ENCODE peak calls at places on chromosomes 3 and 15, in ten cellular contexts. One of them, this sample, is unnamed.

GRCh38 chr3:155231792-155232191 is 61.7 kb downstream of the STRIT1 start:
- DNase-seq in mesothelial cell of epicardium: no peak
- DNase-seq in stimulated activated CD8-positive, alpha-beta memory T cell treated with anti-CD3 and anti-CD28 coated beads, Interleukin-7, amount 100 ng/mL, for 48 hours: no peak
- DNase-seq in activated naive CD4-positive, alpha-beta T cell treated with anti-CD3 and anti-CD28 coated beads for 36 hours: no peak
- DNase-seq in stimulated activated CD4-positive, alpha-beta T cell treated with anti-CD3 and anti-CD28 coated beads, Interleukin-4, amount 100 ng/mL, for 48 hours: no peak
- DNase-seq in activated CD8-positive, alpha-beta memory T cell treated with anti-CD3 and anti-CD28 coated beads for 24 hours: no peak
- DNase-seq in NCI-H1436: no peak
- DNase-seq in MV-4-11: no peak
- DNase-seq in NAMALWA: peak; percentile 50
- DNase-seq in GM03348: no peak
- DNase-seq in this sample: no peak

GRCh38 chr3:150169279-150169970 is 198.7 kb upstream of the PFN2 start:
- DNase-seq in mesothelial cell of epicardium: no peak
- DNase-seq in stimulated activated CD8-positive, alpha-beta memory T cell treated with anti-CD3 and anti-CD28 coated beads, Interleukin-7, amount 100 ng/mL, for 48 hours: no peak
- DNase-seq in activated naive CD4-positive, alpha-beta T cell treated with anti-CD3 and anti-CD28 coated beads for 36 hours: no peak
- DNase-seq in stimulated activated CD4-positive, alpha-beta T cell treated with anti-CD3 and anti-CD28 coated beads, Interleukin-4, amount 100 ng/mL, for 48 hours: no peak
- DNase-seq in activated CD8-positive, alpha-beta memory T cell treated with anti-CD3 and anti-CD28 coated beads for 24 hours: no peak
- DNase-seq in NCI-H1436: peak; percentile 34
- DNase-seq in MV-4-11: no peak
- DNase-seq in NAMALWA: no peak
- DNase-seq in GM03348: no peak
- DNase-seq in this sample: no peak

GRCh38 chr15:73571346-73571745 is 61.8 kb downstream of the NPTN start:
- DNase-seq in mesothelial cell of epicardium: no peak
- DNase-seq in stimulated activated CD8-positive, alpha-beta memory T cell treated with anti-CD3 and anti-CD28 coated beads, Interleukin-7, amount 100 ng/mL, for 48 hours: no peak
- DNase-seq in activated naive CD4-positive, alpha-beta T cell treated with anti-CD3 and anti-CD28 coated beads for 36 hours: no peak
- DNase-seq in stimulated activated CD4-positive, alpha-beta T cell treated with anti-CD3 and anti-CD28 coated beads, Interleukin-4, amount 100 ng/mL, for 48 hours: no peak
- DNase-seq in activated CD8-positive, alpha-beta memory T cell treated with anti-CD3 and anti-CD28 coated beads for 24 hours: no peak
- DNase-seq in NCI-H1436: no peak
- DNase-seq in MV-4-11: no peak
- DNase-seq in NAMALWA: no peak
- DNase-seq in GM03348: no peak
- DNase-seq in this sample: no peak

GRCh38 chr3:31421280-31422048 is 111.3 kb upstream of the STT3B start:
- DNase-seq in mesothelial cell of epicardium: no peak
- DNase-seq in stimulated activated CD8-positive, alpha-beta memory T cell treated with anti-CD3 and anti-CD28 coated beads, Interleukin-7, amount 100 ng/mL, for 48 hours: no peak
- DNase-seq in activated naive CD4-positive, alpha-beta T cell treated with anti-CD3 and anti-CD28 coated beads for 36 hours: no peak
- DNase-seq in stimulated activated CD4-positive, alpha-beta T cell treated with anti-CD3 and anti-CD28 coated beads, Interleukin-4, amount 100 ng/mL, for 48 hours: no peak
- DNase-seq in activated CD8-positive, alpha-beta memory T cell treated with anti-CD3 and anti-CD28 coated beads for 24 hours: no peak
- DNase-seq in NCI-H1436: no peak
- DNase-seq in MV-4-11: no peak
- DNase-seq in NAMALWA: no peak
- DNase-seq in GM03348: no peak
- DNase-seq in this sample: no peak

GRCh38 chr3:189593581-189593980 is 37.6 kb upstream of the TP63 start:
- DNase-seq in mesothelial cell of epicardium: no peak
- DNase-seq in stimulated activated CD8-positive, alpha-beta memory T cell treated with anti-CD3 and anti-CD28 coated beads, Interleukin-7, amount 100 ng/mL, for 48 hours: no peak
- DNase-seq in activated naive CD4-positive, alpha-beta T cell treated with anti-CD3 and anti-CD28 coated beads for 36 hours: no peak
- DNase-seq in stimulated activated CD4-positive, alpha-beta T cell treated with anti-CD3 and anti-CD28 coated beads, Interleukin-4, amount 100 ng/mL, for 48 hours: no peak
- DNase-seq in activated CD8-positive, alpha-beta memory T cell treated with anti-CD3 and anti-CD28 coated beads for 24 hours: no peak
- DNase-seq in NCI-H1436: no peak
- DNase-seq in MV-4-11: no peak
- DNase-seq in NAMALWA: no peak
- DNase-seq in GM03348: no peak
- DNase-seq in this sample: no peak

GRCh38 chr3:168952551-168952950 is 711.0 kb downstream of the MECOM start:
- DNase-seq in mesothelial cell of epicardium: no peak
- DNase-seq in stimulated activated CD8-positive, alpha-beta memory T cell treated with anti-CD3 and anti-CD28 coated beads, Interleukin-7, amount 100 ng/mL, for 48 hours: no peak
- DNase-seq in activated naive CD4-positive, alpha-beta T cell treated with anti-CD3 and anti-CD28 coated beads for 36 hours: no peak
- DNase-seq in stimulated activated CD4-positive, alpha-beta T cell treated with anti-CD3 and anti-CD28 coated beads, Interleukin-4, amount 100 ng/mL, for 48 hours: no peak
- DNase-seq in activated CD8-positive, alpha-beta memory T cell treated with anti-CD3 and anti-CD28 coated beads for 24 hours: no peak
- DNase-seq in NCI-H1436: peak; percentile 12
- DNase-seq in MV-4-11: no peak
- DNase-seq in NAMALWA: peak; percentile 25
- DNase-seq in GM03348: peak; percentile 23
- DNase-seq in this sample: no peak

GRCh38 chr3:184171562-184171961 is 3.1 kb upstream of the AP2M1 start:
- DNase-seq in mesothelial cell of epicardium: no peak
- DNase-seq in stimulated activated CD8-positive, alpha-beta memory T cell treated with anti-CD3 and anti-CD28 coated beads, Interleukin-7, amount 100 ng/mL, for 48 hours: no peak
- DNase-seq in activated naive CD4-positive, alpha-beta T cell treated with anti-CD3 and anti-CD28 coated beads for 36 hours: no peak
- DNase-seq in stimulated activated CD4-positive, alpha-beta T cell treated with anti-CD3 and anti-CD28 coated beads, Interleukin-4, amount 100 ng/mL, for 48 hours: no peak
- DNase-seq in activated CD8-positive, alpha-beta memory T cell treated with anti-CD3 and anti-CD28 coated beads for 24 hours: no peak
- DNase-seq in NCI-H1436: no peak
- DNase-seq in MV-4-11: no peak
- DNase-seq in NAMALWA: no peak
- DNase-seq in GM03348: peak; percentile 58
- DNase-seq in this sample: no peak

GRCh38 chr3:66037986-66038369 is 740 bp downstream of the MAGI1 start:
- DNase-seq in mesothelial cell of epicardium: peak; percentile 67
- DNase-seq in stimulated activated CD8-positive, alpha-beta memory T cell treated with anti-CD3 and anti-CD28 coated beads, Interleukin-7, amount 100 ng/mL, for 48 hours: no peak
- DNase-seq in activated naive CD4-positive, alpha-beta T cell treated with anti-CD3 and anti-CD28 coated beads for 36 hours: peak; percentile 17
- DNase-seq in stimulated activated CD4-positive, alpha-beta T cell treated with anti-CD3 and anti-CD28 coated beads, Interleukin-4, amount 100 ng/mL, for 48 hours: no peak
- DNase-seq in activated CD8-positive, alpha-beta memory T cell treated with anti-CD3 and anti-CD28 coated beads for 24 hours: no peak
- DNase-seq in NCI-H1436: no peak
- DNase-seq in MV-4-11: no peak
- DNase-seq in NAMALWA: no peak
- DNase-seq in GM03348: peak; percentile 36
- DNase-seq in this sample: no peak

GRCh38 chr15:98804057-98804380 is 155.7 kb downstream of the IGF1R start:
- DNase-seq in mesothelial cell of epicardium: no peak
- DNase-seq in stimulated activated CD8-positive, alpha-beta memory T cell treated with anti-CD3 and anti-CD28 coated beads, Interleukin-7, amount 100 ng/mL, for 48 hours: no peak
- DNase-seq in activated naive CD4-positive, alpha-beta T cell treated with anti-CD3 and anti-CD28 coated beads for 36 hours: no peak
- DNase-seq in stimulated activated CD4-positive, alpha-beta T cell treated with anti-CD3 and anti-CD28 coated beads, Interleukin-4, amount 100 ng/mL, for 48 hours: no peak
- DNase-seq in activated CD8-positive, alpha-beta memory T cell treated with anti-CD3 and anti-CD28 coated beads for 24 hours: no peak
- DNase-seq in NCI-H1436: no peak
- DNase-seq in MV-4-11: no peak
- DNase-seq in NAMALWA: peak; percentile 12
- DNase-seq in GM03348: no peak
- DNase-seq in this sample: no peak

This sample was measured in globus pallidus.